ENCODE peak calls at places on chromosomes 6 and 20, in six cellular contexts. D is H9, U is neuronal stem cell, B is IMR-90, P is H1, Z is trophoblast cell. F is an unnamed sample.

GRCh38 chr6:134527108-134527787 is 209.3 kb upstream of the SGK1 start:
- DNase-seq in D (no peak), U (no peak), B (no peak), P (no peak), Z (no peak), F (no peak)

GRCh38 chr6:34227656-34228421 is 8.8 kb upstream of the HMGA1 start:
- DNase-seq in D (peak; percentile 51), U (no peak), B (no peak), P (no peak), Z (no peak), F (no peak)

GRCh38 chr20:57249772-57250171 is 16.7 kb downstream of the BMP7 start:
- DNase-seq in D (no peak), U (no peak), B (no peak), P (no peak), Z (no peak), F (no peak)

GRCh38 chr6:3438190-3439167 is 18.4 kb downstream of the SLC22A23 start:
- DNase-seq in D (no peak), U (no peak), B (peak; percentile 94), P (no peak), Z (no peak), F (peak; percentile 92)

GRCh38 chr6:39925931-39926290 is 8.4 kb downstream of the MOCS1 start:
- DNase-seq in D (no peak), U (no peak), B (no peak), P (no peak), Z (no peak), F (no peak)

GRCh38 chr6:20647585-20647984 is 113.3 kb downstream of the CDKAL1 start:
- DNase-seq in D (no peak), U (no peak), B (no peak), P (no peak), Z (no peak), F (no peak)

GRCh38 chr20:58139849-58140786 is 88.3 kb downstream of the ANKRD60 start:
- DNase-seq in D (peak; percentile 12), U (no peak), B (no peak), P (no peak), Z (no peak), F (no peak)

GRCh38 chr6:152573762-152574161 is 63.4 kb downstream of the SYNE1 start:
- DNase-seq in D (no peak), U (no peak), B (peak; percentile 18), P (no peak), Z (no peak), F (no peak)

GRCh38 chr6:26284537-26285142 is 80.4 kb upstream of the BTN3A2 start:
- DNase-seq in D (peak; percentile 56), U (no peak), B (peak; percentile 74), P (no peak), Z (peak; percentile 32), F (peak; percentile 74)

GRCh38 chr20:59724457-59725366 is 120.4 kb downstream of the PHACTR3 start:
- DNase-seq in D (no peak), U (no peak), B (no peak), P (no peak), Z (no peak), F (no peak)

GRCh38 chr6:152348116-152348515 is 289.0 kb downstream of the SYNE1 start:
- DNase-seq in D (no peak), U (no peak), B (peak; percentile 44), P (no peak), Z (peak; percentile 88), F (no peak)

GRCh38 chr6:157087974-157088373 is 235.3 kb downstream of the TMEM242 start:
- DNase-seq in D (no peak), U (no peak), B (no peak), P (no peak), Z (no peak), F (no peak)

GRCh38 chr6:149840345-149841075 is 23.6 kb downstream of the LRP11 start:
- DNase-seq in D (peak; percentile 82), U (no peak), B (peak; percentile 92), P (no peak), Z (peak; percentile 98), F (peak; percentile 69)

GRCh38 chr6:125611573-125612399 is 137.6 kb upstream of the HEY2 start:
- DNase-seq in D (no peak), U (peak; percentile 29), B (no peak), P (no peak), Z (no peak), F (peak; percentile 6)

GRCh38 chr6:25499851-25500250 is 152.2 kb upstream of the SCGN start:
- DNase-seq in D (no peak), U (no peak), B (peak; percentile 6), P (no peak), Z (peak; percentile 68), F (no peak)

GRCh38 chr6:155187994-155188706 is 75.7 kb upstream of the CLDN20 start:
- DNase-seq in D (no peak), U (no peak), B (peak; percentile 66), P (no peak), Z (no peak), F (no peak)

GRCh38 chr20:1341561-1342265 is 12.8 kb upstream of the SDCBP2 start:
- DNase-seq in D (peak; percentile 12), U (no peak), B (peak; percentile 80), P (no peak), Z (peak; percentile 34), F (peak; percentile 95)

GRCh38 chr6:45209762-45210161 is 118.4 kb upstream of the RUNX2 start:
- DNase-seq in D (no peak), U (no peak), B (peak; percentile 4), P (no peak), Z (no peak), F (no peak)

GRCh38 chr20:22687676-22688360 is 103.4 kb upstream of the FOXA2 start:
- DNase-seq in D (no peak), U (no peak), B (no peak), P (no peak), Z (no peak), F (no peak)

GRCh38 chr20:33840759-33841438 is 29.8 kb downstream of the CHMP4B start:
- DNase-seq in D (no peak), U (no peak), B (no peak), P (no peak), Z (no peak), F (no peak)

GRCh38 chr6:41634657-41635056 is 3.6 kb upstream of the MDFI start:
- DNase-seq in D (peak; percentile 57), U (no peak), B (no peak), P (no peak), Z (no peak), F (peak; percentile 63)

GRCh38 chr20:33753763-33754162 is 22.0 kb downstream of the ZNF341 start:
- DNase-seq in D (no peak), U (no peak), B (peak; percentile 38), P (no peak), Z (no peak), F (peak; percentile 35)

GRCh38 chr20:9926476-9926875 is 87.6 kb upstream of the PAK5 start:
- DNase-seq in D (no peak), U (no peak), B (no peak), P (no peak), Z (no peak), F (no peak)

GRCh38 chr6:170082067-170082466 is 208.8 kb downstream of the DLL1 start:
- DNase-seq in D (no peak), U (no peak), B (no peak), P (no peak), Z (no peak), F (no peak)

GRCh38 chr6:15770347-15771143 is 107.7 kb upstream of the DTNBP1 start:
- DNase-seq in D (no peak), U (no peak), B (peak; percentile 8), P (no peak), Z (peak; percentile 33), F (peak; percentile 69)

GRCh38 chr6:70846207-70846835 is 110.5 kb downstream of the B3GAT2 start:
- DNase-seq in D (no peak), U (no peak), B (no peak), P (no peak), Z (no peak), F (no peak)

GRCh38 chr6:2596222-2596621 is 154.5 kb downstream of the MYLK4 start:
- DNase-seq in D (peak; percentile 71), U (no peak), B (no peak), P (peak; percentile 44), Z (no peak), F (no peak)

GRCh38 chr20:50111829-50112495 is 988 bp downstream of the UBE2V1 start:
- DNase-seq in D (no peak), U (no peak), B (no peak), P (no peak), Z (no peak), F (no peak)
- H3K4me1 ChIP-seq in D (peaks cover 6% of the 10 kb centered on the region), U (peaks cover 12% of the 10 kb centered on the region), B (peaks cover 40% of the 10 kb centered on the region), P (peaks cover 3% of the 10 kb centered on the region), Z (peaks cover 32% of the 10 kb centered on the region), F (peaks cover 28% of the 10 kb centered on the region)

GRCh38 chr6:4664911-4665310 is 111.3 kb upstream of the CDYL start:
- DNase-seq in D (no peak), U (no peak), B (no peak), P (no peak), Z (no peak), F (no peak)
- H3K27ac ChIP-seq in D (no peak overlapping the region), U (no peak overlapping the region), B (no peak overlapping the region), P (no peak overlapping the region), Z (no peak overlapping the region), F (no peak overlapping the region)

GRCh38 chr6:95599691-95600090 is 22.4 kb downstream of the MANEA start:
- DNase-seq in D (no peak), U (no peak), B (no peak), P (no peak), Z (no peak), F (no peak)

GRCh38 chr6:95593025-95593424 is 15.7 kb downstream of the MANEA start:
- DNase-seq in D (no peak), U (no peak), B (no peak), P (no peak), Z (no peak), F (no peak)

GRCh38 chr6:95601133-95601532 is 23.8 kb downstream of the MANEA start:
- DNase-seq in D (no peak), U (no peak), B (peak; percentile 81), P (no peak), Z (peak; percentile 3), F (peak; percentile 86)

DNA sequence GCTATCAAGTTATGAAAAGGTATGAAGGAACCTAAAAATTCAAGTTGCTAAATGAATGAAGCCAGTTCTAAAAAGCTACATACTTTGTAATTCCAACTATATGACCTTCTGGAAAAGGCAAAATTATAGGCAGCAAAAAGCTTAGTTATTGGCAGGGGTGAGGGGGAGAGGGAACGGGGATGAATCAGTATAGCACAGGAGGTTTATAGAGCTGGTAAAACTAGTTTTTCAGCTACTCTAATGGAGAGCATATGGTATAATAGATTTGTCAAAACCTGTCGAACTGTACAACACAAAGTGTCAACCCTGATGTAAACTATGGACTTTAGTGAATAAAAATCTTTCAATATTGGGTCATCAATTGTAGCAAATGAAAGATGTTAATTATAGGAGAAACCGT is 18.7 kb downstream of the MANEA start:
- DNase-seq in D (no peak), U (no peak), B (no peak), P (no peak), Z (no peak), F (no peak)
- H3K14ac ChIP-seq in D (no peak overlapping the region), U (no peak overlapping the region), B (no peak overlapping the region), P (no peak overlapping the region), Z (no peak overlapping the region), F (no peak overlapping the region)

DNA sequence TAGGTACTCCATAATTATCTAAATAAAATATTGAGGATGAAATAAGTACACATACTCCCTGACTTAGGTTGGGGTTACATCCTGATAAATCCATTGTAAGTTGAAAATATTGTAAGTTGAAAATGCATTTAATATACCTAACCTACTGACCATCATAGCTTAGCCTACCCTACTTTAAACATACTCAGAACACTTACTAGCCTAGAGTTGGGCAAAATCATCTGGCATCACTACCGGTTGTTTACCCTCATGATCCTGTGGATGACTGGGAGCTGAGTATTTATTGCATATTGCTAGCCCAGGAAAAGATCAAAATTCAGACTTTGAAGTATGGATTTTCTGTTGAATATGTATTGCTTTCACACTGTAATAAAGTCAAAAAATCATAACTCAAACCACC is 467.3 kb downstream of the C6orf118 start:
- DNase-seq in D (no peak), U (no peak), B (no peak), P (no peak), Z (no peak), F (no peak)
- H3K4me1 ChIP-seq in D (no peaks in the 10 kb centered on the region), U (no peaks in the 10 kb centered on the region), B (no peaks in the 10 kb centered on the region), P (no peaks in the 10 kb centered on the region), Z (no peaks in the 10 kb centered on the region), F (no peaks in the 10 kb centered on the region)